ENCODE peak calls at places on chromosomes 11 and 22, in four cellular contexts. W is GM12864; V is CD8-positive, alpha-beta T cell; K is fibroblast of pulmonary artery. M is an unnamed sample.

GRCh38 chr11:9565822-9566560 is 7.5 kb upstream of the WEE1 start:
- DNase-seq in W (peak), V (peak), K (peak), M (peak)

GRCh38 chr22:39932918-39933649 is 27.1 kb upstream of the TMA7B start:
- DNase-seq in W (no peak), V (peak), K (peak), M (peak)

GRCh38 chr11:77146261-77147035 is 18.4 kb downstream of the MYO7A start:
- DNase-seq in W (no peak), V (no peak), K (no peak), M (no peak)

GRCh38 chr11:107549253-107549953 is 16.1 kb downstream of the ALKBH8 start:
- DNase-seq in W (no peak), V (peak), K (peak), M (peak)

GRCh38 chr22:48473202-48473601 is 1354.5 kb downstream of the BRD1 start:
- DNase-seq in W (no peak), V (no peak), K (no peak), M (no peak)

GRCh38 chr22:31139066-31139465 is 1.2 kb downstream of the PLA2G3 start:
- DNase-seq in W (no peak), V (no peak), K (no peak), M (no peak)

GRCh38 chr11:2314525-2315394 is 12.9 kb downstream of the TSPAN32 start:
- DNase-seq in W (no peak), V (no peak), K (peak), M (peak)

GRCh38 chr11:10044618-10045017 is 249.4 kb downstream of the SBF2 start:
- DNase-seq in W (no peak), V (no peak), K (peak), M (peak)

GRCh38 chr11:14414470-14415461 is 55.8 kb upstream of the RRAS2 start:
- DNase-seq in W (peak), V (peak), K (no peak), M (no peak)

GRCh38 chr22:49097966-49098365 is 729.7 kb downstream of the BRD1 start:
- DNase-seq in W (no peak), V (no peak), K (no peak), M (no peak)

GRCh38 chr11:108985611-108986279 is 320.9 kb downstream of the DDX10 start:
- DNase-seq in W (no peak), V (no peak), K (peak), M (peak)

GRCh38 chr11:112159098-112159761 is 4.7 kb downstream of the IL18 start:
- DNase-seq in W (no peak), V (no peak), K (no peak), M (no peak)

GRCh38 chr11:10606536-10607208 is 38.2 kb upstream of the LYVE1 start:
- DNase-seq in W (peak), V (no peak), K (peak), M (peak)

GRCh38 chr11:75633409-75634011 is 35.3 kb downstream of the MAP6 start:
- DNase-seq in W (no peak), V (no peak), K (no peak), M (no peak)

GRCh38 chr11:109970516-109971183 is 122.5 kb upstream of the ZC3H12C start:
- DNase-seq in W (peak), V (no peak), K (no peak), M (no peak)

GRCh38 chr11:75762158-75762557 is 6.4 kb upstream of the DGAT2 start:
- DNase-seq in W (no peak), V (no peak), K (no peak), M (no peak)

GRCh38 chr11:643849-644738 is 7.0 kb downstream of the DRD4 start:
- DNase-seq in W (no peak), V (no peak), K (no peak), M (no peak)

GRCh38 chr11:6353367-6353987 is 33.2 kb upstream of the CAVIN3 start:
- DNase-seq in W (peak), V (peak), K (peak), M (peak)

GRCh38 chr11:67532889-67533288 is 9.6 kb upstream of the CABP2 start:
- DNase-seq in W (no peak), V (no peak), K (no peak), M (no peak)

GRCh38 chr11:67111261-67111660 is 7.8 kb upstream of the KDM2A start:
- DNase-seq in W (no peak), V (no peak), K (no peak), M (peak)

GRCh38 chr11:71078482-71078881 is 173.9 kb downstream of the SHANK2 start:
- DNase-seq in W (no peak), V (no peak), K (no peak), M (no peak)

GRCh38 chr11:71079795-71080194 is 172.6 kb downstream of the SHANK2 start:
- DNase-seq in W (no peak), V (no peak), K (no peak), M (no peak)

GRCh38 chr11:71082454-71082853 is 169.9 kb downstream of the SHANK2 start:
- DNase-seq in W (no peak), V (no peak), K (no peak), M (no peak)

GRCh38 chr11:71081704-71082230 is 170.6 kb downstream of the SHANK2 start:
- DNase-seq in W (no peak), V (no peak), K (no peak), M (no peak)

GRCh38 chr11:71080239-71081097 is 171.9 kb downstream of the SHANK2 start:
- DNase-seq in W (peak), V (peak), K (peak), M (peak)
- TF ChIP-seq CTCF in W (peak), V (no peak), K (peak), M (peak)

GRCh38 chr22:45280583-45280972 is 4.2 kb upstream of the UPK3A start:
- DNase-seq in W (no peak), V (no peak), K (no peak), M (no peak)

GRCh38 chr22:45286854-45287551 is 2.3 kb downstream of the UPK3A start:
- DNase-seq in W (no peak), V (no peak), K (no peak), M (no peak)

GRCh38 chr22:45280995-45281394 is 3.8 kb upstream of the UPK3A start:
- DNase-seq in W (no peak), V (no peak), K (no peak), M (no peak)

GRCh38 chr22:45285431-45286058 is 796 bp downstream of the UPK3A start:
- DNase-seq in W (no peak), V (no peak), K (no peak), M (no peak)

DNA sequence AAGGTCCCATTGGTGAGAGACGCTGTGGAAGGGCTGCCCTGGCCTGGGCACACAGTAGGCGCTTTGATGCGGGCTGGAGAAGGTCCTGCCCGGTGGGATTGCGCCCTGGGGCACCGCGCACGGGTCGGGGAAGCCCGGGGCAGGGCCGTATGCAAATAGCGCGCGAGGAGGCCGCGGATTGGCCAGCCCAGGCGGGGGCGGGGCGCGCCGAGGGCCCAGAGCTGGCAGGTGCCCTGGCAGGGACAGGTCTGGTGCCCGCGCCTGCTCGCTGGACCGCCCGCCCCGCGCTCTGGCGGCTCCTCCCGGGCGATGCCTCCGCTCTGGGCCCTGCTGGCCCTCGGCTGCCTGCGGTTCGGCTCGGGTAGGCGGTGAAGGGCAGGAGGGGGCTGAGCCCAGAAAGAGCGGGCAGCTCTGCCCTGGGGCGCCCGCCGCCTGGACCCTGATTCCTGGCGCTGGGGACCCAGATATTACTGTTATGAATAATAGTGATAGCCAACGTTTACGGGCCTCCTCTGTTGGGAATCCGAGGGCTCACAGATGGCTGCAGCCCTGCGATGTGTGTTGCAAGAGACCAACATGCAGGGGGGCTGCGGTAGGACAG is at the start of gene UPK3A:
- DNase-seq in W (no peak), V (peak), K (no peak), M (no peak)
- H3K4me3 ChIP-seq in W (peak), V (peak), K (no peak), M (no peak)

GRCh38 chr11:131581006-131581405 is 210.6 kb downstream of the NTM start:
- DNase-seq in W (no peak), V (no peak), K (no peak), M (peak)

GRCh38 chr11:131583823-131584222 is 213.4 kb downstream of the NTM start:
- DNase-seq in W (no peak), V (no peak), K (no peak), M (no peak)

GRCh38 chr11:131580466-131580865 is 210.1 kb downstream of the NTM start:
- DNase-seq in W (no peak), V (no peak), K (no peak), M (peak)

GRCh38 chr11:131582021-131582531 is 211.7 kb downstream of the NTM start:
- DNase-seq in W (no peak), V (no peak), K (no peak), M (no peak)

GRCh38 chr11:131579932-131580387 is 209.5 kb downstream of the NTM start:
- DNase-seq in W (no peak), V (no peak), K (peak), M (peak)
- TF ChIP-seq CTCF in W (peak), V (no peak), K (peak), M (peak)

GRCh38 chr11:65429724-65430405 is 7.3 kb downstream of the NEAT1 start:
- DNase-seq in W (no peak), V (peak), K (peak), M (peak)
- H3K4me3 ChIP-seq in W (peak), V (peak), K (peak), M (peak)

GRCh38 chr22:19840955-19841640 is 13.6 kb downstream of the GNB1L start:
- DNase-seq in W (no peak), V (no peak), K (no peak), M (no peak)
- TF ChIP-seq CTCF in W (no peak), V (no peak), K (no peak), M (no peak)

DNA sequence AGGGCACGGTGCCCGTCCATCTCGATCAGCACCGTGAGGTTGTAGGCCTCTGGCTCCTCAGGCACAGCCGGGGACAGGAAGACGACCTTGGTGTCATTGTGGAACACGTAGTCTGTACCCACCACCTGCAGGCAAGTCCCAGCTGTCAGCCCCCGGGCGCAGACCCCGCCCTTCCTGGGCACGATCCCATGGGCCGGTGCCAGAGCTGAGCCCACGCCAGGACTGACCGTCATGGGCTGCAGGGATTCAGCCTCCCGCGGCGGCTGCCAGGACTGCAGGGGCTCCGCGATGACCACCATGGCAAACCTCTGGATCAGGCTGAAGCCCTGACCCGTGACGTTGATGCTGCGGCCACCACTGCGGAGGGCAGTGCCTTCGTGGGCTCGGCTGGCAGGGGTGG is 11.8 kb upstream of the MAPK11 start:
- DNase-seq in W (no peak), V (no peak), K (no peak), M (no peak)
- H3K4me3 ChIP-seq in W (no peak), V (no peak), K (no peak), M (no peak)

DNA sequence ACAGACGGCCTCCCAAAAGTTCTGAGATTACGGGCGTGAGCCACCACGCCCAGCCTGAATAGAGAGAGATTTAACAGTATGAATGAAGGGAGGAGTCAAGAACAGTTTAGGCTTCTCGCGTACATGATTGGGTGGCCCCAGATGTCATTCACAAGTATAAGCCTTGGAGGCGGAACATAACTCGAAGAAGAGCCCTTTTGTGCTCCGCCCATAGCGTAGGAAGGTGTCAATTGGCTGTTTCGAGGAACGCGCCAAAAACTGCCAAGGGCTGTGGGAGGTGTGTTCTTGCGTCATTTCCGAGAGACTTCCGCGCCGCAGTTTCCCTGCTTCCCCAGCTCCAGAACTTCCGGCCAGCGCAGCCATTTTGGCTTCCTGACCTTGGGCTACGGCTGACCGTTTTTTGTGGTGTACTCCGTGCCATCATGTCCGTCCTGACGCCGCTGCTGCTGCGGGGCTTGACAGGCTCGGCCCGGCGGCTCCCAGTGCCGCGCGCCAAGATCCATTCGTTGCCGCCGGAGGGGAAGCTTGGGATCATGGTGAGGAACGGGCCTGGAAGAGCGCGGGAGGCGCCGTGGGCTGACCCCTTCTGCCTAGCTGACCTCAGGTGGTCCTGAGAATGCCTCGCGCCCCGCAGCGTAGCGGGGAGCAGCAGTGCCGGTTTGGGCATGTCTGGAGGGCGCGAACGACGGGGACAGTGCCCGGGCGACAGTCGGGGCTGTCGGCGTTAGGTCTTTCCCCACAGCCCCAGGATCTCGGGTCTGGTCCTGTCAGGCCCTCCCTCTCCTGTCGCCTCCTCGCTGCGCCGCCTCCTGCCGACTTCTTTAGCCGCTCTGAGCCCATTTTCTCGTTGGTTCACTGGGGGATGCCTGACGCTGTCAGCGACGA is at the start of gene COX8A:
- DNase-seq in W (peak), V (peak), K (peak), M (peak)
- TF ChIP-seq CTCF in W (no peak), V (no peak), K (peak), M (peak)

M was measured in AG10803.